ENCODE peak calls at places on chromosomes 12 and 14, in eight cellular contexts. A, Z, F, T, K, W, L and N are unnamed samples.

GRCh38 chr14:104288272-104288671 is 149.9 kb downstream of the KIF26A start:
- DNase-seq in A (no peak), Z (peak; percentile 13), F (peak; percentile 1), T (no peak), K (no peak), W (no peak), L (no peak), N (no peak)

GRCh38 chr12:66137937-66138336 is 7.4 kb upstream of the LLPH start:
- DNase-seq in A (no peak), Z (no peak), F (no peak), T (no peak), K (no peak), W (no peak), L (no peak), N (no peak)

GRCh38 chr12:113465808-113466769 is 5.6 kb downstream of the LHX5 start:
- DNase-seq in A (no peak), Z (no peak), F (no peak), T (no peak), K (no peak), W (no peak), L (no peak), N (no peak)

GRCh38 chr12:510071-510825 is 50.5 kb downstream of the B4GALNT3 start:
- DNase-seq in A (no peak), Z (no peak), F (peak; percentile 53), T (no peak), K (no peak), W (no peak), L (no peak), N (no peak)

GRCh38 chr12:72522411-72522810 is 250.2 kb downstream of the TRHDE start:
- DNase-seq in A (no peak), Z (no peak), F (no peak), T (peak; percentile 56), K (no peak), W (no peak), L (no peak), N (no peak)

GRCh38 chr12:100279612-100280244 is 12.8 kb downstream of the SCYL2 start:
- DNase-seq in A (no peak), Z (no peak), F (no peak), T (no peak), K (no peak), W (peak; percentile 8), L (no peak), N (no peak)

GRCh38 chr14:80956922-80957321 is 1.5 kb downstream of the TSHR start:
- DNase-seq in A (no peak), Z (peak; percentile 29), F (no peak), T (no peak), K (no peak), W (no peak), L (no peak), N (no peak)

GRCh38 chr14:23632461-23633159 is 3.6 kb upstream of the DHRS2 start:
- DNase-seq in A (no peak), Z (no peak), F (no peak), T (no peak), K (no peak), W (no peak), L (no peak), N (no peak)

GRCh38 chr14:72613196-72613974 is 280.5 kb downstream of the DPF3 start:
- DNase-seq in A (no peak), Z (peak; percentile 72), F (peak; percentile 77), T (peak; percentile 47), K (no peak), W (no peak), L (no peak), N (no peak)

GRCh38 chr14:102320033-102320660 is 601 bp downstream of the ZNF839 start:
- DNase-seq in A (no peak), Z (peak; percentile 47), F (peak; percentile 69), T (peak; percentile 46), K (peak; percentile 49), W (peak; percentile 33), L (no peak), N (no peak)

GRCh38 chr14:84107835-84108343 is 1422.1 kb upstream of the FLRT2 start:
- DNase-seq in A (no peak), Z (no peak), F (no peak), T (no peak), K (no peak), W (no peak), L (no peak), N (no peak)

GRCh38 chr12:45259732-45260480 is 44.0 kb downstream of the ANO6 start:
- DNase-seq in A (no peak), Z (no peak), F (no peak), T (peak; percentile 73), K (no peak), W (peak; percentile 25), L (no peak), N (no peak)

GRCh38 chr14:34770901-34771300 is 56.5 kb upstream of the CFL2 start:
- DNase-seq in A (no peak), Z (no peak), F (no peak), T (no peak), K (no peak), W (no peak), L (no peak), N (no peak)

GRCh38 chr12:44021471-44021971 is 185.6 kb downstream of the TMEM117 start:
- DNase-seq in A (no peak), Z (no peak), F (no peak), T (no peak), K (no peak), W (no peak), L (no peak), N (no peak)

GRCh38 chr12:53053223-53054111 is 3.6 kb downstream of the TNS2 start:
- DNase-seq in A (peak; percentile 73), Z (peak; percentile 72), F (peak; percentile 81), T (no peak), K (peak; percentile 64), W (no peak), L (no peak), N (no peak)

GRCh38 chr12:13383379-13383778 is 186.9 kb downstream of the EMP1 start:
- DNase-seq in A (no peak), Z (no peak), F (no peak), T (no peak), K (no peak), W (no peak), L (no peak), N (no peak)

GRCh38 chr14:104281768-104282301 is 143.4 kb downstream of the KIF26A start:
- DNase-seq in A (no peak), Z (no peak), F (peak; percentile 8), T (no peak), K (no peak), W (no peak), L (no peak), N (no peak)

GRCh38 chr14:63853831-63854293 is 1.1 kb downstream of the SYNE2 start:
- DNase-seq in A (no peak), Z (peak; percentile 61), F (peak; percentile 60), T (peak; percentile 56), K (peak; percentile 59), W (peak; percentile 32), L (no peak), N (no peak)

GRCh38 chr12:83005534-83006197 is 319.0 kb downstream of the TMTC2 start:
- DNase-seq in A (no peak), Z (no peak), F (no peak), T (no peak), K (no peak), W (no peak), L (no peak), N (no peak)

GRCh38 chr12:121145221-121145620 is 12.5 kb downstream of the P2RX7 start:
- DNase-seq in A (no peak), Z (no peak), F (no peak), T (no peak), K (peak; percentile 65), W (no peak), L (no peak), N (no peak)

GRCh38 chr12:100868487-100868886 is 73.9 kb downstream of the ANO4 start:
- DNase-seq in A (no peak), Z (no peak), F (no peak), T (peak; percentile 25), K (no peak), W (no peak), L (no peak), N (no peak)

GRCh38 chr12:100995201-100995600 is 200.6 kb downstream of the ANO4 start:
- DNase-seq in A (no peak), Z (no peak), F (no peak), T (no peak), K (no peak), W (no peak), L (no peak), N (no peak)

GRCh38 chr12:55631056-55631455 is 5.6 kb upstream of the OR10P1 start:
- DNase-seq in A (no peak), Z (no peak), F (no peak), T (no peak), K (no peak), W (no peak), L (no peak), N (no peak)

GRCh38 chr12:25960176-25960575 is 1.7 kb downstream of the RASSF8 start:
- DNase-seq in A (no peak), Z (peak; percentile 51), F (no peak), T (peak; percentile 50), K (no peak), W (peak; percentile 33), L (no peak), N (no peak)
- TF ChIP-seq CTCF in A (peak; percentile 45), Z (no peak), F (no peak), T (peak; percentile 46), K (no peak), W (peak; percentile 23), L (peak; percentile 16), N (peak; percentile 45)

GRCh38 chr12:119601877-119602536 is 8.4 kb downstream of the TMEM233 start:
- DNase-seq in A (no peak), Z (no peak), F (no peak), T (no peak), K (no peak), W (no peak), L (no peak), N (no peak)
- TF ChIP-seq CTCF in A (no peak), Z (no peak), F (no peak), T (no peak), K (no peak), W (no peak), L (no peak), N (no peak)

GRCh38 chr12:79164890-79165289 is 300.3 kb downstream of the SYT1 start:
- DNase-seq in A (no peak), Z (no peak), F (no peak), T (no peak), K (no peak), W (no peak), L (no peak), N (no peak)

GRCh38 chr12:79156846-79157463 is 292.4 kb downstream of the SYT1 start:
- DNase-seq in A (no peak), Z (no peak), F (no peak), T (no peak), K (no peak), W (no peak), L (no peak), N (no peak)

GRCh38 chr12:79161249-79161934 is 296.8 kb downstream of the SYT1 start:
- DNase-seq in A (no peak), Z (no peak), F (no peak), T (no peak), K (no peak), W (no peak), L (no peak), N (no peak)

GRCh38 chr12:79168687-79169086 is 304.1 kb downstream of the SYT1 start:
- DNase-seq in A (no peak), Z (no peak), F (no peak), T (no peak), K (no peak), W (no peak), L (no peak), N (no peak)

GRCh38 chr12:79162948-79163347 is 298.4 kb downstream of the SYT1 start:
- DNase-seq in A (no peak), Z (no peak), F (no peak), T (peak; percentile 8), K (no peak), W (no peak), L (no peak), N (no peak)
- TF ChIP-seq CTCF in A (no peak), Z (no peak), F (no peak), T (no peak), K (no peak), W (no peak), L (no peak), N (no peak)

GRCh38 chr12:31600252-31600651 is 9.3 kb upstream of the DENND5B start:
- DNase-seq in A (no peak), Z (no peak), F (no peak), T (no peak), K (no peak), W (no peak), L (no peak), N (no peak)
- TF ChIP-seq CTCF in A (peak; percentile 25), Z (no peak), F (no peak), T (no peak), K (no peak), W (no peak), L (no peak), N (no peak)